ENCODE peak calls at places on chromosomes 11 and 22, in five cellular contexts. B is pancreas, Q is bronchial epithelial cell, R is Caco-2, M is tibial nerve. F is an unnamed sample.

GRCh38 chr22:42655693-42656092 is 6.5 kb upstream of the CYB5R3 start:
- DNase-seq in B (no peak), Q (no peak), R (no peak), M (no peak), F (no peak)

GRCh38 chr11:66388746-66389386 is 17.3 kb upstream of the SLC29A2 start:
- DNase-seq in B (peak; percentile 78), Q (peak; percentile 80), R (peak; percentile 75), M (peak; percentile 67), F (peak; percentile 51)

GRCh38 chr11:130705670-130706421 is 210.4 kb downstream of the SNX19 start:
- DNase-seq in B (no peak), Q (peak; percentile 59), R (no peak), M (no peak), F (no peak)

GRCh38 chr11:111335124-111335535 is 36.8 kb downstream of the POU2AF3 start:
- DNase-seq in B (no peak), Q (no peak), R (peak; percentile 92), M (no peak), F (no peak)

GRCh38 chr11:32326522-32326921 is 108.8 kb downstream of the WT1 start:
- DNase-seq in B (no peak), Q (no peak), R (no peak), M (no peak), F (no peak)

GRCh38 chr11:114111369-114112042 is 52.0 kb downstream of the ZBTB16 start:
- DNase-seq in B (no peak), Q (no peak), R (no peak), M (no peak), F (no peak)

GRCh38 chr11:112844530-112844929 is 116.7 kb upstream of the NCAM1 start:
- DNase-seq in B (no peak), Q (no peak), R (no peak), M (no peak), F (no peak)

GRCh38 chr22:24330636-24331035 is 60.0 kb downstream of the SPECC1L start:
- DNase-seq in B (no peak), Q (no peak), R (no peak), M (peak; percentile 10), F (no peak)

GRCh38 chr11:77884186-77884828 is 63.4 kb downstream of the AAMDC start:
- DNase-seq in B (no peak), Q (no peak), R (no peak), M (no peak), F (no peak)

GRCh38 chr11:554824-555499 is 5.6 kb downstream of the LMNTD2 start:
- DNase-seq in B (peak; percentile 87), Q (peak; percentile 44), R (peak; percentile 86), M (no peak), F (no peak)

GRCh38 chr11:102810943-102811528 is 13.1 kb upstream of the MMP1 start:
- DNase-seq in B (no peak), Q (peak; percentile 67), R (peak; percentile 49), M (no peak), F (no peak)

GRCh38 chr11:77026743-77027142 is 7.5 kb upstream of the B3GNT6 start:
- DNase-seq in B (no peak), Q (no peak), R (no peak), M (no peak), F (no peak)

GRCh38 chr11:111793863-111794262 is 27.7 kb upstream of the PPP2R1B start:
- DNase-seq in B (no peak), Q (peak; percentile 71), R (no peak), M (no peak), F (no peak)

GRCh38 chr22:49179175-49179574 is 648.5 kb downstream of the BRD1 start:
- DNase-seq in B (no peak), Q (no peak), R (no peak), M (no peak), F (no peak)

GRCh38 chr22:48238018-48238915 is 1475.8 kb downstream of the TBC1D22A start:
- DNase-seq in B (no peak), Q (no peak), R (no peak), M (no peak), F (no peak)

GRCh38 chr11:65298131-65298535 is 16.5 kb upstream of the CDC42EP2 start:
- DNase-seq in B (no peak), Q (no peak), R (no peak), M (no peak), F (peak; percentile 74)

GRCh38 chr11:61974766-61975631 is 7.6 kb upstream of the FTH1 start:
- DNase-seq in B (peak; percentile 75), Q (peak; percentile 59), R (no peak), M (no peak), F (no peak)

GRCh38 chr11:12239396-12240298 is 129.3 kb downstream of the MICAL2 start:
- DNase-seq in B (no peak), Q (peak; percentile 53), R (no peak), M (no peak), F (no peak)

GRCh38 chr11:13229136-13229535 is 48.5 kb upstream of the BMAL1 start:
- DNase-seq in B (no peak), Q (no peak), R (no peak), M (no peak), F (no peak)

GRCh38 chr11:59207988-59208432 is 4.7 kb downstream of the MPEG1 start:
- DNase-seq in B (no peak), Q (peak; percentile 65), R (peak; percentile 40), M (peak; percentile 55), F (no peak)

GRCh38 chr11:86047275-86047991 is 21.5 kb downstream of the PICALM start:
- DNase-seq in B (no peak), Q (peak; percentile 84), R (no peak), M (no peak), F (no peak)

GRCh38 chr11:76623171-76623883 is 47.2 kb downstream of the LRRC32 start:
- DNase-seq in B (no peak), Q (peak; percentile 51), R (no peak), M (no peak), F (no peak)

GRCh38 chr11:97963528-97964331 is 1057.0 kb upstream of the CNTN5 start:
- DNase-seq in B (no peak), Q (no peak), R (no peak), M (no peak), F (no peak)

GRCh38 chr22:39478461-39478860 is 21.6 kb downstream of the MGAT3 start:
- DNase-seq in B (peak; percentile 73), Q (no peak), R (peak; percentile 79), M (no peak), F (no peak)

GRCh38 chr11:69563946-69564780 is 76.8 kb upstream of the CCND1 start:
- DNase-seq in B (no peak), Q (no peak), R (no peak), M (no peak), F (no peak)

GRCh38 chr22:47192106-47192650 is 429.7 kb downstream of the TBC1D22A start:
- DNase-seq in B (peak; percentile 49), Q (no peak), R (no peak), M (no peak), F (no peak)

GRCh38 chr11:86174101-86175046 is 70.2 kb upstream of the EED start:
- DNase-seq in B (no peak), Q (peak; percentile 95), R (no peak), M (peak; percentile 64), F (peak; percentile 95)

GRCh38 chr11:86513746-86514373 is 139.2 kb downstream of the CCDC81 start:
- DNase-seq in B (no peak), Q (no peak), R (no peak), M (no peak), F (no peak)

GRCh38 chr11:34824425-34824824 is 91.8 kb downstream of the APIP start:
- DNase-seq in B (no peak), Q (no peak), R (no peak), M (no peak), F (no peak)

GRCh38 chr22:23289851-23290724 is 109.8 kb downstream of the BCR start:
- DNase-seq in B (peak; percentile 85), Q (peak; percentile 29), R (peak; percentile 68), M (peak; percentile 79), F (no peak)

GRCh38 chr11:128686745-128687177 is 7.1 kb upstream of the FLI1 start:
- DNase-seq in B (peak; percentile 69), Q (peak; percentile 71), R (peak; percentile 41), M (no peak), F (no peak)
- TF ChIP-seq CTCF in B (no peak), Q (no peak), R (no peak), M (no peak), F (no peak)

DNA sequence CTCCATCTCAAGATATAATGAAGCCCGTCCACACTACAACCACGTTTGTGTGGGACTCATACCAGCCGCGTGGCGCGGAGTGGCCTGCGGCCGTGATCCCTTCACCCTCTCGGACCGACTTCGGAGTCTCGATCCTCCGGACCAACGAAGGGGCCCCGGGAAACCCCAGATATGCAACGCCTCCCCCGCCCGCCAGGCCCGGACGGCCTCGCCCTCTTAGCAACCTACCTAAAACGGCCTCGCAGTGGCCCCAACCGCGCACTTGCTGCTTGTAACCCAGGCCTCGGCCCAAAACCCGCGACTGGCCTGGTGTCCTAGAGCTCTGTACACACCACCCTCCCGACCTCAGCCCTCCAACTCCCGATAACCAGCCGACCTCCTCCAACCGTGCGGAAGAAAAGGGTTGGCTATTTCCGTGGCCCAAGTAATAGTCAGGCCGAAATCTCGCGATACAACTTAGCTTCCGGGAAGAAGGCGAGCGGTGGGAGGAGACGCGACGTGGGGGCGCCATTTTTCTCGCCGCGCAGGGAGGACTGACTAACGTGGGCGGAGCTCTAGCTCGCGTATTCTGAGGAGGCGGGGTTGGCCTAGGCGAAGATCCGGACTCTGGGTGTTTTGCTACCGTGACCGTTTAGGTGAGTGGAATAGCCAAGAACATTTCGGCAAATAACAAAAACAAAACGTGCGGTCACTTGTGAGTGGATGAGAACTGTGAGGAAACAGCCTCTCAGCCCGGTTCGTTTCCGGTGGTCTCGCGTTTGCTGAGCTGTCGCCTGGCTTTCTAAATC is at the start of the genes C11orf54 and TAF1D:
- DNase-seq in B (peak; percentile 94), Q (peak; percentile 93), R (peak; percentile 100), M (peak; percentile 98), F (peak; percentile 98)
- H3K36me3 ChIP-seq in B (peaks cover 19% of the 10 kb centered on the region), Q (peaks cover 7% of the 10 kb centered on the region), R (peaks cover 13% of the 10 kb centered on the region), M (peaks cover under 1% of the 10 kb centered on the region), F (peaks cover 13% of the 10 kb centered on the region)

DNA sequence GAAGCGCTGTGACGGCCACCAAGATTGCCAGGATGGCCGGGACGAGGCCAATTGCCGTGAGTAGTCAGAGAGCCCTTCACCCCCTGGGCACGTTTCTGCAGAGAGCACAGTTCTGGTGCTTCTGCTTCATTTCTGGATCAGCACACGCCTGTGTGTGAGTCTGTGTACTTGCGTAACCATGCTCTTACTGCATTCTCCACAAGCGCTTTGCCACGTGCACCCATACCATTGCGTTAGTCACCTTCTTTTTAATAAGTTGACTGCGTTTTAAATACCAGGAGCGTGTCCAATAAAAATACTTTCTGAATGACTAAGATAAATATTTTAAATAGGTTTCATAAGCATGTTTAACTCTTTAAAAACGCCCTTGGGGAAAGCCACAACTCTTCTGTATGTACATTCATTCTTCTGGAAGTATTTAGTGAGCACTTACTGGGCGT is 143.0 kb upstream of the SORL1-AS1 start:
- DNase-seq in B (no peak), Q (peak; percentile 99), R (no peak), M (no peak), F (no peak)
- TF ChIP-seq CTCF in B (no peak), Q (no peak), R (no peak), M (no peak), F (no peak)

GRCh38 chr11:45671246-45672171 is 6.1 kb upstream of the CHST1 start:
- DNase-seq in B (no peak), Q (no peak), R (no peak), M (no peak), F (no peak)

GRCh38 chr11:45673441-45673840 is 8.0 kb upstream of the CHST1 start:
- DNase-seq in B (no peak), Q (no peak), R (no peak), M (no peak), F (no peak)

GRCh38 chr11:45674481-45675190 is 9.2 kb upstream of the CHST1 start:
- DNase-seq in B (no peak), Q (no peak), R (no peak), M (no peak), F (no peak)

GRCh38 chr11:45670386-45671135 is 5.1 kb upstream of the CHST1 start:
- DNase-seq in B (peak; percentile 33), Q (no peak), R (no peak), M (no peak), F (no peak)

GRCh38 chr11:45672593-45672992 is 7.2 kb upstream of the CHST1 start:
- DNase-seq in B (no peak), Q (no peak), R (no peak), M (no peak), F (no peak)
- H3K36me3 ChIP-seq in B (no peaks in the 10 kb centered on the region), Q (no peaks in the 10 kb centered on the region), R (no peaks in the 10 kb centered on the region), M (no peaks in the 10 kb centered on the region), F (no peaks in the 10 kb centered on the region)